ENCODE peak calls at places on chromosomes 16 and 17, in seven cellular contexts. C is mesendoderm, K is IMR-90, B is mesenchymal stem cell, Z is neuronal stem cell, T is H9, F is trophoblast cell. G is an unnamed sample.

GRCh38 chr16:22027633-22028032 is 19.7 kb downstream of the MOSMO start:
- DNase-seq in K (no peak), T (no peak), Z (no peak), F (no peak), B (peak; percentile 39), C (no peak), G (no peak)

GRCh38 chr17:68909066-68909465 is 46.1 kb downstream of the ABCA8 start:
- DNase-seq in K (peak; percentile 93), Z (no peak), F (peak; percentile 79), T (no peak), B (peak; percentile 98), C (peak; percentile 69), G (no peak)

GRCh38 chr17:83028851-83029250 is 50.6 kb upstream of the METRNL start:
- DNase-seq in C (no peak), F (no peak), Z (no peak), K (no peak), T (no peak), B (no peak), G (no peak)

GRCh38 chr17:47413872-47414271 is 90.1 kb downstream of the EFCAB13 start:
- DNase-seq in K (peak; percentile 15), Z (no peak), C (no peak), T (no peak), F (peak; percentile 38), B (no peak), G (no peak)

GRCh38 chr16:66551362-66551761 is 1.0 kb upstream of the CKLF start:
- DNase-seq in F (peak; percentile 56), K (peak; percentile 9), T (peak; percentile 71), B (peak; percentile 41), C (peak; percentile 74), Z (no peak), G (no peak)

GRCh38 chr17:33751702-33752065 is 458.6 kb upstream of the ASIC2 start:
- DNase-seq in F (no peak), K (no peak), Z (peak; percentile 38), T (no peak), B (no peak), C (peak; percentile 37), G (no peak)

GRCh38 chr17:81020767-81021497 is 14.0 kb upstream of the BAIAP2 start:
- DNase-seq in T (no peak), Z (no peak), B (no peak), F (no peak), K (peak; percentile 34), C (no peak), G (no peak)

GRCh38 chr16:77383606-77384187 is 51.1 kb downstream of the ADAMTS18 start:
- DNase-seq in B (no peak), C (no peak), T (no peak), Z (no peak), F (no peak), K (no peak), G (no peak)

GRCh38 chr17:65181237-65182061 is 44.3 kb downstream of the RGS9 start:
- DNase-seq in C (no peak), Z (no peak), K (no peak), B (no peak), T (no peak), F (no peak), G (no peak)

GRCh38 chr16:78478267-78478821 is 378.9 kb downstream of the WWOX start:
- DNase-seq in B (peak; percentile 16), K (no peak), C (peak; percentile 63), T (peak; percentile 69), Z (no peak), F (no peak), G (peak; percentile 64)

GRCh38 chr17:902463-902862 is 77.1 kb downstream of the NXN start:
- DNase-seq in C (no peak), B (no peak), T (no peak), K (no peak), F (no peak), Z (no peak), G (no peak)

GRCh38 chr17:19728114-19728495 is 11.7 kb upstream of the SLC47A2 start:
- DNase-seq in F (peak; percentile 51), T (no peak), Z (no peak), C (no peak), K (peak; percentile 63), B (peak; percentile 89), G (no peak)

GRCh38 chr17:49692751-49693150 is 14.9 kb upstream of the SPOP start:
- DNase-seq in C (no peak), K (no peak), F (no peak), T (no peak), B (no peak), Z (no peak), G (no peak)

GRCh38 chr16:55000595-55000994 is 69.9 kb downstream of the IRX5 start:
- DNase-seq in Z (no peak), K (no peak), T (no peak), F (no peak), C (no peak), B (no peak), G (no peak)

GRCh38 chr17:39402279-39402889 is 958 bp upstream of the FBXL20 start:
- DNase-seq in T (peak; percentile 98), B (peak; percentile 94), K (peak; percentile 94), Z (peak; percentile 92), F (peak; percentile 96), C (peak; percentile 98), G (peak; percentile 94)

GRCh38 chr17:58541249-58541648 is 26.8 kb upstream of the MTMR4 start:
- DNase-seq in C (peak; percentile 67), T (peak; percentile 80), K (no peak), Z (no peak), F (peak; percentile 25), B (peak; percentile 13), G (no peak)

GRCh38 chr17:5506307-5506706 is 19.9 kb downstream of the MIS12 start:
- DNase-seq in B (no peak), K (no peak), T (no peak), F (peak; percentile 56), C (no peak), Z (no peak), G (no peak)

GRCh38 chr17:76992911-76993310 is 124.7 kb downstream of the MGAT5B start:
- DNase-seq in B (no peak), T (no peak), K (no peak), F (no peak), C (no peak), Z (no peak), G (no peak)

GRCh38 chr16:48393843-48394703 is 8.9 kb upstream of the SIAH1 start:
- DNase-seq in C (no peak), T (no peak), B (no peak), K (peak; percentile 88), F (peak; percentile 44), Z (no peak), G (no peak)

GRCh38 chr17:8041980-8042379 is 3.1 kb downstream of the ALOX15B start:
- DNase-seq in Z (no peak), C (no peak), T (no peak), F (no peak), B (no peak), K (no peak), G (no peak)

GRCh38 chr17:1049446-1050225 is 52.7 kb downstream of the TIMM22 start:
- DNase-seq in F (no peak), K (no peak), Z (no peak), T (no peak), C (no peak), B (no peak), G (no peak)

GRCh38 chr16:35754391-35755369 is 2295.3 kb downstream of the TP53TG3F start:
- DNase-seq in B (no peak), Z (no peak), K (no peak), F (no peak), T (no peak), C (no peak), G (no peak)

GRCh38 chr17:76726231-76726765 is at the start of gene JMJD6:
- DNase-seq in Z (peak; percentile 92), F (no peak), K (peak; percentile 95), T (peak; percentile 99), B (peak; percentile 97), C (peak; percentile 98), G (peak; percentile 90)

GRCh38 chr16:84226026-84226425 is 13.8 kb downstream of the KCNG4 start:
- DNase-seq in B (no peak), K (no peak), Z (no peak), F (no peak), C (no peak), T (no peak), G (no peak)

GRCh38 chr16:84225571-84225970 is 14.2 kb downstream of the KCNG4 start:
- DNase-seq in C (no peak), K (no peak), T (no peak), F (no peak), Z (no peak), B (no peak), G (no peak)

GRCh38 chr16:84224554-84224953 is 15.3 kb downstream of the KCNG4 start:
- DNase-seq in T (no peak), K (no peak), C (no peak), F (no peak), Z (no peak), B (no peak), G (no peak)

GRCh38 chr16:84225126-84225525 is 14.7 kb downstream of the KCNG4 start:
- DNase-seq in C (no peak), K (no peak), Z (no peak), T (no peak), B (no peak), F (no peak), G (no peak)

DNA sequence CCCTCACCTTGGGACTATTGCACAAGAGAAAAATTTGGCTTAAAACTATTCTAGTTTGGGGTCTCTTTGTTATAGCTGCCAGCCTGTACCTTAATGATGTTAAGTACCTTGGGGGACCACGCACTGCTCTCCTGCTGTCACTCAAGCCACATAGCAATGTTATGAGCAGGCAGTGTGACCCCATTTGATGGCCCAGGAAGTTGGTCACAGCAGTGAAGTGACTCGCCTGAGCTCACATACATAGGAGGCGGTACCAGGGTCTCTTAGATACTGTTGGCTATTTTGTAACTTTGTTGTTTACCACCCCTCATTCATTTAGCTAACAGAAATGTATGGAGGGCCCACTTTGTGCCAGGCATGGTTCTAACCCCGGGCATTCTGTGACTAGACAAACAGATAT is 16.4 kb downstream of the KCNG4 start:
- DNase-seq in B (no peak), T (no peak), Z (no peak), K (peak; percentile 8), C (no peak), F (no peak), G (no peak)
- H3K4ac ChIP-seq in B (no peak overlapping the region), T (no peak overlapping the region), Z (no peak overlapping the region), K (no peak overlapping the region), C (no peak overlapping the region), F (no peak overlapping the region), G (no peak overlapping the region)

GRCh38 chr17:41462705-41463104 is 4.5 kb downstream of the KRT32 start:
- DNase-seq in F (no peak), C (no peak), K (no peak), T (no peak), B (no peak), Z (no peak), G (no peak)
- H3K18ac ChIP-seq in F (no peak overlapping the region), C (no peak overlapping the region), K (no peak overlapping the region), T (no peak overlapping the region), B (no peak overlapping the region), Z (no peak overlapping the region), G (no peak overlapping the region)

GRCh38 chr16:82582971-82583370 is 43.8 kb upstream of the CDH13 start:
- DNase-seq in F (no peak), B (no peak), K (no peak), C (no peak), Z (no peak), T (no peak), G (no peak)
- H3K4ac ChIP-seq in F (no peak overlapping the region), B (no peak overlapping the region), K (no peak overlapping the region), C (no peak overlapping the region), Z (no peak overlapping the region), T (no peak overlapping the region), G (no peak overlapping the region)

DNA sequence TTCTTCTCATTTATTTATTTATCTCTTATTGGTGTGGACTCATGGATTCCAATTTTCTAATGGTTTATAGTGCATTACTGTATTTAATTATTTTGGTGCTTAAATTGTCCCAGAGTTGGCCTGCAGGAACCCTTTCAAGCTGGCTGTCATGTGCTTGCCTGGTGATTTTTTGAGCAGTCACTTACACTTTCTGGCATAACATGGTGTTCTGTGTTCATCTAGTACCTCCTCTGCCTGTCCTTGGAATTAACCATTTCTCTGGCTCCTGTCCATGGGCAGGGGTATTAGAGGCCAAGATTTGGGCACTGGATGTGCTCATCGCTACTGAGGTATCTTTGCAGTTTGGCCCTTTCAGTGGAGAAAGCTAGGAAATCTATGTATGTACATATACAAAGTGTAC is 67.0 kb downstream of the CLEC16A start:
- DNase-seq in K (no peak), C (no peak), T (no peak), Z (no peak), F (no peak), B (no peak), G (no peak)
- H3K18ac ChIP-seq in K (peak overlapping the region; percentile 79), C (no peak overlapping the region), T (no peak overlapping the region), Z (no peak overlapping the region), F (no peak overlapping the region), B (no peak overlapping the region), G (no peak overlapping the region)

G was measured in H1.